ENCODE peak calls at places on chromosomes 12 and 14, in five cellular contexts. L, Y, F, U and G are unnamed samples. For H3K36me3, the result is how much of the 10 kb centered on the place peaks cover.

GRCh38 chr12:69875416-69875815 is 50.4 kb downstream of the MYRFL start:
- DNase-seq in Y (no peak), L (no peak), F (no peak), U (no peak), G (no peak)

GRCh38 chr12:26732010-26732908 is 100.7 kb downstream of the ITPR2 start:
- DNase-seq in F (no peak), U (no peak), Y (peak), L (no peak), G (no peak)

GRCh38 chr12:1047898-1048660 is 57.1 kb downstream of the ERC1 start:
- DNase-seq in U (no peak), L (no peak), Y (no peak), F (peak), G (peak)

GRCh38 chr14:55899531-55899930 is 218.7 kb upstream of the PELI2 start:
- DNase-seq in U (peak), Y (no peak), F (no peak), L (no peak), G (no peak)

GRCh38 chr12:40469736-40470135 is 222.5 kb upstream of the CNTN1 start:
- DNase-seq in F (no peak), U (no peak), Y (no peak), L (no peak), G (peak)

GRCh38 chr14:74251546-74252030 is 12.3 kb downstream of the VSX2 start:
- DNase-seq in L (peak), U (peak), Y (peak), F (peak), G (peak)

GRCh38 chr12:119911147-119911546 is 34.0 kb upstream of the CIT start:
- DNase-seq in Y (no peak), U (peak), L (no peak), F (no peak), G (no peak)

GRCh38 chr14:88384653-88385205 is 728 bp upstream of the SPATA7 start:
- DNase-seq in Y (no peak), F (no peak), U (peak), L (no peak), G (peak)

GRCh38 chr12:16766736-16767135 is 160.8 kb upstream of the LMO3 start:
- DNase-seq in F (no peak), Y (peak), U (no peak), L (peak), G (no peak)

GRCh38 chr14:100304825-100305445 is 1.3 kb downstream of the SLC25A29 start:
- DNase-seq in F (no peak), Y (no peak), U (peak), L (peak), G (peak)

GRCh38 chr14:101500061-101500460 is 61.2 kb upstream of the DIO3 start:
- DNase-seq in Y (no peak), U (no peak), L (no peak), F (no peak), G (no peak)

GRCh38 chr12:52151153-52151858 is 40.5 kb downstream of the KRT80 start:
- DNase-seq in L (no peak), F (no peak), Y (no peak), U (no peak), G (no peak)

GRCh38 chr12:80157640-80158039 is 58.3 kb downstream of the OTOGL start:
- DNase-seq in Y (no peak), U (peak), F (no peak), L (no peak), G (no peak)

GRCh38 chr12:51371295-51371953 is 19.8 kb downstream of the GALNT6 start:
- DNase-seq in L (peak), Y (no peak), F (peak), U (peak), G (peak)

GRCh38 chr12:120406080-120406479 is 31.8 kb upstream of the COX6A1 start:
- DNase-seq in L (no peak), Y (no peak), F (no peak), U (no peak), G (no peak)

GRCh38 chr12:109753054-109753401 is 39.4 kb downstream of the FAM222A start:
- DNase-seq in F (no peak), L (no peak), Y (no peak), U (no peak), G (no peak)

GRCh38 chr14:66359500-66359899 is 126.7 kb upstream of the CCDC196 start:
- DNase-seq in U (peak), L (peak), F (no peak), Y (peak), G (peak)

GRCh38 chr14:100381386-100382105 is 58.4 kb downstream of the SLC25A47 start:
- DNase-seq in F (no peak), L (no peak), U (no peak), Y (no peak), G (peak)

GRCh38 chr14:34012978-34013713 is 62.3 kb upstream of the EGLN3 start:
- DNase-seq in U (no peak), Y (no peak), F (no peak), L (no peak), G (no peak)

GRCh38 chr12:45227668-45228067 is 11.8 kb downstream of the ANO6 start:
- DNase-seq in L (no peak), Y (no peak), U (no peak), F (no peak), G (no peak)

GRCh38 chr14:67241416-67242362 is at the start of gene PALS1:
- DNase-seq in L (peak), F (peak), U (peak), Y (no peak), G (peak)

GRCh38 chr12:28872654-28873268 is 276.3 kb upstream of the FAR2 start:
- DNase-seq in U (peak), Y (peak), L (peak), F (peak), G (peak)

GRCh38 chr12:4287325-4288290 is 14.0 kb downstream of the CCND2 start:
- DNase-seq in U (no peak), L (no peak), F (no peak), Y (no peak), G (peak)

GRCh38 chr12:26226629-26227375 is 31.4 kb downstream of the SSPN start:
- DNase-seq in F (peak), Y (no peak), U (peak), L (peak), G (peak)

GRCh38 chr12:124967016-124967739 is 21.8 kb downstream of the DHX37 start:
- DNase-seq in F (no peak), L (no peak), Y (no peak), U (no peak), G (no peak)
- H3K36me3 ChIP-seq in F (under half), L (under half), Y (under half), U (half or more), G (under half)

GRCh38 chr14:92555440-92556111 is 42.0 kb downstream of the RIN3 start:
- DNase-seq in F (no peak), U (no peak), Y (no peak), L (no peak), G (no peak)
- H3K4me3 ChIP-seq in F (no peak), U (no peak), Y (no peak), L (no peak), G (no peak)

DNA sequence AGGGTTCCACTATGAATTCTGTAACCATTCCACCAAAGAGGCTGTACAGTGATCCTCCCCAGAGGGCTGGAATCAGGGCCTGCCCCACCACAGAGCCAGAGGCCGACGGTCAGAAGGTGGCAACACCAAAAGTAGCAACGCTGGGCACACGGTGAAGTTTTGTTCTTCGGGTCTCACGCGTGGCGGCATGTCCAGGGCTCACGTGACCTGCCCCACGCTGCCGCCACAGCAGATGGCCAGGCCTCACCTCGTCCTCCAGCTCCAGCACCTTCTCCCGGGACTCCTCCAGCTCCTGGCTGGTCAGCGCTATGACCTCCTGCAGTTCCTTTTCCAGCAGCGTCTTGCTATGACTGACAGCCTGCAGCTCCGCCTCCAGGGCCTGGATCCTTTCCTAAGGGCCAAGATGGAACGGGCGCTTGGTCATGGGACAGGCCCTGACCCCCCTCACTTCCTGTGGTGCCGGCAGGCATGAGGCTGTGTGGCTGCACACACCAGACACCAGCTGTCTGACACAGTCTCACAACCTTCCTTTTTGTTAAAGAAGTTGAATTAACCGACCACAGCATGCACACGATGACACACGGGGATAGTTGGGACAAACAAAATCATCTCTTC is 22.4 kb upstream of the ANKLE2 start:
- DNase-seq in F (no peak), L (no peak), Y (no peak), U (no peak), G (no peak)
- H3K36me3 ChIP-seq in F (half or more), L (under half), Y (under half), U (half or more), G (half or more)

GRCh38 chr14:103139371-103140016 is 16.2 kb downstream of the TNFAIP2 start:
- DNase-seq in L (no peak), Y (no peak), U (no peak), F (no peak), G (no peak)

GRCh38 chr14:103140316-103141109 is 17.3 kb downstream of the TNFAIP2 start:
- DNase-seq in Y (peak), L (no peak), F (no peak), U (no peak), G (no peak)

GRCh38 chr14:103136388-103137271 is 13.4 kb downstream of the TNFAIP2 start:
- DNase-seq in U (peak), L (peak), Y (no peak), F (peak), G (peak)

GRCh38 chr14:103137721-103138482 is 14.6 kb downstream of the TNFAIP2 start:
- DNase-seq in L (no peak), Y (no peak), U (no peak), F (no peak), G (no peak)

DNA sequence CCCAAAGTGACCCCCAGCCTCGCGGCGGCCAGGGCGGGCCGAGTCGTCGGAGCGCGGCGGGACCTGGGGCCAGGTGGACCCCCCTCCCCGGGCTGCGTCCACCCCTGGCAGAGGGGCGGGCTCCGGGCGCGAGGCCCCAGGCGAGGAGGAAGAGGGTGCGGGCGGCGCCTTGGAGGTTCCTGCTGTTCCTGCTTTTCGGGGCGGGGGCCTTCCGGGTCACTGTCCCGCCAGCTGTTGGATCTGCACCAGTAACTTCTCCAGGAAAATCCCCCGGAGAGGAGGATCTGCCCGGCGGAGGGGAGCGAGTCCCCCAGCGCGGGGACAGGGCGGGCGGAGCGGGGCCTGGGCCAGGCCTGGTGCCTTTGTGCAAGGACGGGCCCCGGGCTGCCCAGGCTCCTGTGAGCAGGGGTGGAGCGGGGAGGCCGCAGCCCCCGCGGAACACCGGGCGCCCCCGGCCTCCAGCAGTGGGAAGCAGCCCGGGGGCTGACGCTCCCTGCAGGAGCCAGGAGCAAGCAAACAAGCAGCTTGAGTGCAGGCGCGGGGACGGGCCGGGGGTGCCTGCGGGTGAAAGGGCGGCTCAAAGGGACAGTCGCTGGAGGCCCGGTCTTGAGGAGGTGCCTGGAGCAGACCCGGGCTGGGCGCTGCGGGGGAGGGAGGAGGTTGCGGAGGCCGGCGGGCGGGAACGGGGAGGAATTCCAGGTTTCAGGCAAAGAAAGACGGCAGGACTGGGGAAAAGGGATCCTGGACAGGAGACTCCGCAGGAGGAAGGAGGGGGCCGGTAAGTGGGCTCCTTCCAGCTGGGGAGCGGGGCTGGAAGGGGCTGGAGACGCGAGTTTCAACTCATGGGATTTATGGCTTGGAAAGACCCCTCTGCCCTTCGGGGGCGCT is 15.5 kb downstream of the TNFAIP2 start:
- DNase-seq in U (no peak), F (no peak), L (no peak), Y (no peak), G (no peak)
- H3K4me3 ChIP-seq in U (no peak), F (no peak), L (no peak), Y (no peak), G (peak)

GRCh38 chr12:104132351-104132956 is 5.6 kb downstream of the NFYB start:
- DNase-seq in L (no peak), Y (no peak), F (no peak), U (no peak), G (peak)
- H3K36me3 ChIP-seq in L (under half), Y (under half), F (half or more), U (half or more), G (under half)

DNA sequence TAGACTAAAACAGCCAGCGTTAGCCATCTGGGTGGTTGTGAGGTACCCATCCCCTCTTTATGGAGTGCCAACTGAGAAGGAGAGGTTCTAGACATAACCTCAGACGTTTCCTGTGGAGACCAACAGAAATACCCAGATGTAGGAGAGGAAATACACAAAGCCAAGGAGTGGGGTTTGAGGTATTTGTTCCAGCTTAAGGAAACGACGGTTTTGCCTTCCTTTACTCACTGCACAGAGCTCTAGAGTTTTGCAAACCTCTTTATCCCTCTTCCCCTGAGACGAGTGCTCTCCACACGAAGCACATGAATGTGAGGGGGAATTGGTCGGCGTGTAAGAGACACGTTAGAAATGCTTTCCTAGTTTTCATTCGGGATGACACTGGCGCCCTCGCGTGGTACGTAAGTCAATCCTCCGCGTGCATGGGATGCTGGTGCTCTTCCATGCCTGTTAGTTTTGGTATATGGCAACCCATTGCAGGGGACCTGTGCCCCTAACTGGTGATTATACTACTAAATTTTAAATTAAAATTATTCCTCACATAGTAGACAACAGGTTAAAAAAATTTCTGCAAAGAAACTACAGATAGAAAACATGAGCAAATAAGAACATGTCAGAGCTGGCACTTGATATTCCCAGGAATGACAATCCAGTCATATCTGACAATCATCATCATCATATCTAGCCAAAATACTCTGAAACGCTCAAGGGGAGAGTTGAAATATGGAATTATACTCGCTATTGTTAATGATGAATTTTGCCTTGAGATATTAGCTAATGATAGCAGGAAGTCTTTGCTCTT is 121.7 kb downstream of the PPM1H start:
- DNase-seq in F (peak), Y (peak), L (peak), U (peak), G (no peak)
- H3K4me3 ChIP-seq in F (no peak), Y (peak), L (no peak), U (peak), G (no peak)

GRCh38 chr14:95132732-95133131 is 24.6 kb downstream of the DICER1 start:
- DNase-seq in U (peak), Y (no peak), L (no peak), F (no peak), G (no peak)

GRCh38 chr14:95137164-95137803 is 20.0 kb downstream of the DICER1 start:
- DNase-seq in Y (no peak), F (no peak), L (no peak), U (no peak), G (no peak)

GRCh38 chr14:95136631-95137030 is 20.7 kb downstream of the DICER1 start:
- DNase-seq in Y (no peak), L (no peak), U (no peak), F (no peak), G (no peak)

GRCh38 chr14:95133282-95133681 is 24.0 kb downstream of the DICER1 start:
- DNase-seq in U (peak), F (no peak), L (no peak), Y (no peak), G (no peak)

GRCh38 chr14:95134304-95134933 is 22.9 kb downstream of the DICER1 start:
- DNase-seq in U (peak), F (no peak), L (no peak), Y (no peak), G (no peak)
- H3K36me3 ChIP-seq in U (under half), F (under half), L (under half), Y (under half), G (half or more)